ENCODE peak calls at places on chromosomes 7 and 10, in eight cellular contexts. O, U, B, H, S, J, R and X are unnamed samples.
A peak's percentile ranks its signal among the peaks of the same experiment; 100 is the strongest.

GRCh38 chr7:101882595-101883564 is 65.5 kb downstream of the CUX1 start:
- DNase-seq in H (peak; percentile 98), R (no peak), U (peak; percentile 87), J (peak; percentile 93), O (peak; percentile 97), B (no peak), S (peak; percentile 79), X (peak; percentile 96)

GRCh38 chr10:51607436-51607835 is 92.0 kb downstream of the CSTF2T start:
- DNase-seq in U (no peak), H (no peak), B (no peak), O (no peak), S (peak; percentile 31), R (no peak), J (no peak), X (no peak)

GRCh38 chr10:70579234-70580002 is 23.1 kb downstream of the PRF1 start:
- DNase-seq in S (no peak), H (peak; percentile 48), J (no peak), R (no peak), B (peak; percentile 61), U (peak; percentile 4), O (no peak), X (no peak)

GRCh38 chr7:46972205-46972604 is 609.7 kb downstream of the TNS3 start:
- DNase-seq in U (no peak), J (no peak), B (no peak), O (no peak), H (peak; percentile 23), S (no peak), R (no peak), X (no peak)

GRCh38 chr10:63713191-63714144 is 192.3 kb downstream of the REEP3 start:
- DNase-seq in R (no peak), H (no peak), J (no peak), O (no peak), S (peak; percentile 91), B (peak; percentile 32), U (no peak), X (peak; percentile 57)

GRCh38 chr7:45160374-45160773 is 2.8 kb downstream of the RAMP3 start:
- DNase-seq in B (no peak), O (peak; percentile 64), R (no peak), U (peak; percentile 44), J (no peak), S (no peak), H (no peak), X (no peak)

GRCh38 chr10:104925232-104925851 is 284.3 kb downstream of the SORCS3 start:
- DNase-seq in U (no peak), B (peak; percentile 38), H (peak; percentile 66), S (peak; percentile 33), J (no peak), O (no peak), R (no peak), X (no peak)

GRCh38 chr7:108431099-108431498 is 25.1 kb downstream of the NRCAM start:
- DNase-seq in U (no peak), H (no peak), O (no peak), R (no peak), J (no peak), B (no peak), S (no peak), X (peak; percentile 72)

GRCh38 chr10:681670-682318 is 7.7 kb downstream of the DIP2C start:
- DNase-seq in S (no peak), R (no peak), B (no peak), U (no peak), H (no peak), J (peak; percentile 29), O (no peak), X (no peak)

GRCh38 chr10:113015201-113015600 is 65.2 kb downstream of the TCF7L2 start:
- DNase-seq in B (no peak), U (no peak), J (no peak), S (peak; percentile 14), H (no peak), O (no peak), R (no peak), X (no peak)

GRCh38 chr10:59405235-59405634 is 42.9 kb upstream of the FAM13C start:
- DNase-seq in U (no peak), B (no peak), H (no peak), O (no peak), S (no peak), R (no peak), J (no peak), X (no peak)

GRCh38 chr7:134618756-134619530 is 27.7 kb upstream of the BPGM start:
- DNase-seq in U (no peak), J (no peak), R (no peak), S (no peak), O (no peak), B (no peak), H (no peak), X (no peak)

GRCh38 chr10:97517778-97518561 is 19.2 kb downstream of the UBTD1 start:
- DNase-seq in R (no peak), S (no peak), U (no peak), J (no peak), H (peak; percentile 27), B (no peak), O (no peak), X (no peak)

GRCh38 chr7:157613575-157614322 is 276.9 kb downstream of the DNAJB6 start:
- DNase-seq in U (no peak), J (no peak), B (no peak), H (no peak), S (no peak), O (no peak), R (no peak), X (no peak)

GRCh38 chr7:107014381-107015023 is 30.0 kb upstream of the PRKAR2B start:
- DNase-seq in O (no peak), S (peak; percentile 8), H (no peak), J (no peak), B (no peak), U (no peak), R (no peak), X (no peak)

GRCh38 chr10:126101744-126102143 is 205.4 kb downstream of the FANK1 start:
- DNase-seq in B (no peak), H (no peak), S (no peak), R (no peak), U (no peak), O (no peak), J (no peak), X (no peak)

GRCh38 chr10:60863796-60864195 is 80.2 kb downstream of the RHOBTB1 start:
- DNase-seq in R (no peak), H (no peak), J (no peak), U (no peak), O (no peak), B (no peak), S (no peak), X (no peak)

GRCh38 chr7:50842061-50842460 is 59.4 kb upstream of the GRB10 start:
- DNase-seq in U (no peak), H (no peak), O (no peak), S (no peak), J (peak; percentile 67), R (no peak), B (no peak), X (no peak)

GRCh38 chr7:90889644-90890043 is 293.5 kb downstream of the CDK14 start:
- DNase-seq in B (no peak), R (no peak), J (no peak), U (no peak), H (no peak), S (no peak), O (no peak), X (no peak)

GRCh38 chr10:111716032-111716431 is 467.5 kb downstream of the GPAM start:
- DNase-seq in H (no peak), O (no peak), B (no peak), U (no peak), S (no peak), R (no peak), J (no peak), X (no peak)

GRCh38 chr7:140621326-140622035 is 19.1 kb downstream of the DENND2A start:
- DNase-seq in B (no peak), U (no peak), O (no peak), S (no peak), H (no peak), R (no peak), J (no peak), X (no peak)

GRCh38 chr10:91227576-91227975 is 7.1 kb downstream of the PCGF5 start:
- DNase-seq in O (no peak), H (no peak), B (no peak), S (no peak), R (no peak), U (no peak), J (no peak), X (no peak)

GRCh38 chr10:50788951-50789904 is 49.5 kb downstream of the ASAH2B start:
- DNase-seq in U (no peak), J (no peak), H (peak; percentile 51), R (no peak), S (peak; percentile 4), B (no peak), O (no peak), X (peak; percentile 58)

GRCh38 chr10:34760606-34761005 is 54.5 kb downstream of the PARD3 start:
- DNase-seq in R (no peak), U (no peak), H (peak; percentile 28), B (no peak), O (no peak), S (no peak), J (no peak), X (no peak)

GRCh38 chr7:100208911-100209408 is 10.8 kb upstream of the PVRIG start:
- DNase-seq in J (no peak), S (no peak), R (no peak), U (no peak), O (no peak), B (peak; percentile 88), H (no peak), X (no peak)

GRCh38 chr7:2477447-2478386 is 1.5 kb upstream of the GRIFIN start:
- DNase-seq in B (peak; percentile 75), H (peak; percentile 16), S (no peak), J (peak; percentile 91), R (peak; percentile 50), O (no peak), U (no peak), X (peak; percentile 51)

GRCh38 chr10:63600540-63600939 is 79.3 kb downstream of the REEP3 start:
- DNase-seq in S (no peak), R (no peak), O (no peak), B (no peak), H (no peak), J (no peak), U (no peak), X (no peak)

GRCh38 chr10:114683162-114683561 is 25.1 kb upstream of the ABLIM1 start:
- DNase-seq in H (no peak), O (no peak), S (no peak), J (no peak), B (no peak), R (no peak), U (no peak), X (no peak)

GRCh38 chr7:16792299-16792698 is 12.5 kb downstream of the AGR2 start:
- DNase-seq in S (no peak), J (no peak), H (no peak), R (no peak), B (no peak), O (no peak), U (no peak), X (no peak)

GRCh38 chr7:97748482-97748881 is 16.6 kb downstream of the TAC1 start:
- DNase-seq in H (no peak), R (no peak), B (no peak), S (no peak), O (no peak), U (no peak), J (no peak), X (no peak)

GRCh38 chr7:20834656-20835055 is 48.0 kb upstream of the SP8 start:
- DNase-seq in U (no peak), H (no peak), B (no peak), R (no peak), O (no peak), J (no peak), S (no peak), X (peak; percentile 26)

GRCh38 chr7:100696123-100696521 is 2.1 kb upstream of the GIGYF1 start:
- DNase-seq in S (no peak), H (no peak), B (no peak), R (no peak), U (no peak), O (no peak), J (no peak), X (no peak)

GRCh38 chr10:79331709-79332108 is 15.6 kb upstream of the PPIF start:
- DNase-seq in B (no peak), O (no peak), H (no peak), S (no peak), R (peak; percentile 57), U (no peak), J (no peak), X (peak; percentile 35)